ENCODE peak calls at places on chromosomes 4 and X, in four cellular contexts. I is PC-9, Q is endodermal cell, U is pancreas. X is an unnamed sample.
A peak's percentile ranks its signal among the peaks of the same experiment; 100 is the strongest.

GRCh38 chrX:48917139-48917980 is 1.5 kb downstream of the PIM2 start:
- DNase-seq in I (peak; percentile 70), Q (peak; percentile 94), U (peak; percentile 80), X (peak; percentile 91)

GRCh38 chr4:30801876-30802275 is 81.7 kb downstream of the PCDH7 start:
- DNase-seq in I (no peak), Q (no peak), U (no peak), X (no peak)

GRCh38 chr4:45064741-45065140 is 338.4 kb upstream of the GNPDA2 start:
- DNase-seq in I (no peak), Q (no peak), U (no peak), X (no peak)

GRCh38 chr4:95585016-95585695 is 36.4 kb upstream of the UNC5C start:
- DNase-seq in I (no peak), Q (no peak), U (no peak), X (no peak)

GRCh38 chr4:22191565-22192301 is 243.2 kb upstream of the KCNIP4 start:
- DNase-seq in I (no peak), Q (no peak), U (no peak), X (peak; percentile 30)

GRCh38 chr4:113436360-113436759 is 325.2 kb downstream of the CAMK2D start:
- DNase-seq in I (no peak), Q (no peak), U (no peak), X (peak; percentile 87)

GRCh38 chr4:134117785-134118184 is 83.8 kb downstream of the PABPC4L start:
- DNase-seq in I (no peak), Q (no peak), U (no peak), X (no peak)

GRCh38 chrX:155215443-155216178 is 649 bp upstream of the VBP1 start:
- DNase-seq in I (no peak), Q (no peak), U (no peak), X (no peak)

GRCh38 chrX:148298737-148299136 is 201.7 kb upstream of the AFF2 start:
- DNase-seq in I (no peak), Q (no peak), U (no peak), X (no peak)

GRCh38 chr4:7754565-7755262 is 184.9 kb downstream of the AFAP1 start:
- DNase-seq in I (no peak), Q (no peak), U (no peak), X (no peak)

GRCh38 chrX:140050906-140051305 is 85.6 kb upstream of the CXorf66 start:
- DNase-seq in I (no peak), Q (no peak), U (no peak), X (peak; percentile 1)

GRCh38 chrX:24355095-24355494 is 5.3 kb upstream of the SUPT20HL1 start:
- DNase-seq in I (no peak), Q (no peak), U (no peak), X (no peak)

GRCh38 chr4:148021706-148022105 is 289.8 kb downstream of the ARHGAP10 start:
- DNase-seq in I (no peak), Q (no peak), U (no peak), X (no peak)

GRCh38 chrX:24149346-24150050 is at the start of gene ZFX:
- DNase-seq in I (no peak), Q (peak; percentile 88), U (peak; percentile 69), X (peak; percentile 43)

GRCh38 chr4:109072595-109072994 is 229.9 kb downstream of the COL25A1 start:
- DNase-seq in I (no peak), Q (no peak), U (no peak), X (peak; percentile 93)

GRCh38 chr4:129218355-129218754 is 122.4 kb downstream of the C4orf33 start:
- DNase-seq in I (no peak), Q (no peak), U (no peak), X (no peak)

GRCh38 chrX:41022579-41022978 is 62.7 kb upstream of the USP9X start:
- DNase-seq in I (peak; percentile 64), Q (no peak), U (no peak), X (peak; percentile 57)

GRCh38 chrX:153670748-153671588 is 2.6 kb downstream of the PNCK start:
- DNase-seq in I (no peak), Q (peak; percentile 22), U (no peak), X (no peak)

GRCh38 chr4:9764155-9764696 is 17.2 kb upstream of the DRD5 start:
- DNase-seq in I (no peak), Q (peak; percentile 54), U (no peak), X (no peak)

GRCh38 chrX:39691724-39692123 is 406.0 kb downstream of the BCOR start:
- DNase-seq in I (no peak), Q (no peak), U (no peak), X (no peak)

GRCh38 chrX:15848576-15848975 is 6.0 kb downstream of the AP1S2 start:
- DNase-seq in I (no peak), Q (no peak), U (no peak), X (peak; percentile 12)

GRCh38 chr4:10186228-10187214 is 69.9 kb upstream of the WDR1 start:
- DNase-seq in I (no peak), Q (no peak), U (no peak), X (peak; percentile 9)

GRCh38 chrX:49704692-49705404 is 9.1 kb upstream of the PAGE1 start:
- DNase-seq in I (no peak), Q (no peak), U (no peak), X (no peak)

GRCh38 chr4:25088342-25088952 is 57.7 kb upstream of the LGI2 start:
- DNase-seq in I (no peak), Q (no peak), U (no peak), X (no peak)

GRCh38 chr4:146520894-146521542 is 722 bp downstream of the SLC10A7 start:
- DNase-seq in I (peak; percentile 57), Q (no peak), U (peak; percentile 36), X (peak; percentile 28)

GRCh38 chrX:13078739-13079444 is 34.5 kb upstream of the FAM9C start:
- DNase-seq in I (no peak), Q (no peak), U (peak; percentile 53), X (peak; percentile 64)

GRCh38 chr4:53861856-53862610 is 202.4 kb downstream of the CHIC2 start:
- DNase-seq in I (no peak), Q (no peak), U (no peak), X (peak; percentile 92)

GRCh38 chrX:24364326-24364725 is 3.9 kb downstream of the SUPT20HL1 start:
- DNase-seq in I (no peak), Q (no peak), U (no peak), X (no peak)

GRCh38 chrX:49073641-49074575 is at the start of gene PRAF2:
- DNase-seq in I (peak; percentile 33), Q (peak; percentile 95), U (peak; percentile 87), X (peak; percentile 95)

GRCh38 chrX:129932792-129933321 is 26.9 kb downstream of the UTP14A start:
- DNase-seq in I (no peak), Q (peak; percentile 68), U (peak; percentile 10), X (no peak)

GRCh38 chr4:14022428-14022827 is 394.9 kb upstream of the BOD1L1 start:
- DNase-seq in I (no peak), Q (no peak), U (no peak), X (peak; percentile 65)

DNA sequence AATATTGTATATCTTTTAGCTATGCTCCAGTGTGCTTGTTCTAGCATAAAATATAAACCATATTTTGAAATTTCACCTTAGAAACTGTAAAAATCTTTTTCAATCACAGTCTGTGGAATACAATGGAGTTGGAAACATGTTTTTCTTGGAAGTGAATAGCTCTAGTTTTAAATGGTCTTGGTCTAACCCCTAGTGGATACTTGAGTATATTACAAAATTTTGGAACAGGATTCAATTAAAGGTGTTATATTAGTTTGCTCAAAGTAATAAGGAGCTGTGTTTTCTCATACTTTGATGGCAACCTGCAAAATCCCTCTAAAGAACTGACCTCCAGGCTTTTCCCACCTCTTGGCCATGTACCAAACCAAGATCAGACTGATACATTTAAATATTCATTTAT is 48.2 kb downstream of the STK26 start:
- DNase-seq in I (peak; percentile 38), Q (no peak), U (no peak), X (peak; percentile 14)
- TF ChIP-seq CTCF in I (peak; percentile 72), Q (peak; percentile 66), U (no peak), X (peak; percentile 1)

DNA sequence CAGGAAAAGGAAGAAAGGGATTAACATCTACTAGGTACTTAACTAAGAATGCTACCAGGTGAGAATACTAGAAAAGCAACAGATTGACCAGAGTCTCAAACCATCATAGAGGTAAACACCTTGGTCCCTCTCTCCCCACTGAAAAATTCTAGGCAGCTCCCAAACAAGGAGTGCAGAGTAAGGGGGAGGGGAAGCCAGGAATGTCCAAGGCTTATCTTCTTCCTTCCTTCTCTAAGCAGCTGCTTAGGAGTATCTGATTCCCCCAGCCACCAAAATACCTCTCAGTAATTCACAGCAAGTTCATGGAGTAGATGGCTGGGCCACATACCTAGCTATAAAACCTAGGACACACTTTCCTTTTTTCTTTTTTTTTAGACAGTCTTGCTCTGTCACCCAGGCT is 80.7 kb downstream of the APBB2 start:
- DNase-seq in I (no peak), Q (peak; percentile 78), U (no peak), X (no peak)
- H3K4me3 ChIP-seq in I (no peak overlapping the region), Q (peak overlapping the region; percentile 42), U (no peak overlapping the region), X (no peak overlapping the region)

DNA sequence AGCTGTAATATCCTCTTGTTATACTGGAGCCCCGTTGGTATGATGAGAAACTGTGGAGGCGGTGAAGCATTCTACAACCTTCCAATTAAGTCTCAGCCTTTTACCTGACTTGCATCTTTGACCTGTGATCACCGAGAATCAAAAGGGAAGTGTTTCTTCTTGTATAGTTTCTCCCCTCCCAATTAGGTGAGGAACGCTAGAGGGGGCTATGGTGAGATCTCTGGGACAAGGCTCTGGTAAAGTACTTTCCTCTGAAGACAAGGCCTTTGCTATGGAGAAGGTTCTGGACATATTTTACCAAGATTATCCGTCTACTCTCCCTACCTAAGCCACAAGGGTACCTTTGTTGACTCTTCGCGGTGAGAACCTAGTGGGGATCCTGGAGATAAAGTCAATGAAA is 111.3 kb downstream of the CBLL2 start:
- DNase-seq in I (no peak), Q (no peak), U (no peak), X (no peak)
- TF ChIP-seq CTCF in I (no peak), Q (peak; percentile 53), U (no peak), X (no peak)

GRCh38 chr4:152989554-152989970 is 53.4 kb downstream of the FHDC1 start:
- DNase-seq in I (no peak), Q (no peak), U (no peak), X (no peak)
- H3K4me3 ChIP-seq in I (no peak overlapping the region), Q (no peak overlapping the region), U (no peak overlapping the region), X (no peak overlapping the region)

GRCh38 chrX:120514236-120514635 is 45.1 kb upstream of the LAMP2 start:
- DNase-seq in I (no peak), Q (peak; percentile 42), U (peak; percentile 12), X (no peak)
- TF ChIP-seq CTCF in I (peak; percentile 75), Q (peak; percentile 66), U (no peak), X (peak; percentile 11)

GRCh38 chr4:87410157-87410556 is 12.2 kb upstream of the NUDT9 start:
- DNase-seq in I (no peak), Q (no peak), U (no peak), X (no peak)
- H3K4me3 ChIP-seq in I (no peak overlapping the region), Q (no peak overlapping the region), U (no peak overlapping the region), X (no peak overlapping the region)

GRCh38 chr4:184462724-184463123 is 11.6 kb downstream of the IRF2 start:
- DNase-seq in I (no peak), Q (no peak), U (no peak), X (no peak)

GRCh38 chr4:184463856-184464255 is 10.5 kb downstream of the IRF2 start:
- DNase-seq in I (no peak), Q (no peak), U (no peak), X (no peak)

GRCh38 chr4:184464759-184465454 is 9.4 kb downstream of the IRF2 start:
- DNase-seq in I (no peak), Q (no peak), U (no peak), X (no peak)

GRCh38 chr4:184463158-184463557 is 11.2 kb downstream of the IRF2 start:
- DNase-seq in I (no peak), Q (no peak), U (no peak), X (no peak)

GRCh38 chr4:184466634-184467033 is 7.7 kb downstream of the IRF2 start:
- DNase-seq in I (no peak), Q (no peak), U (no peak), X (no peak)
- TF ChIP-seq CTCF in I (no peak), Q (no peak), U (no peak), X (no peak)